ENCODE peak calls at places on chromosomes 11 and 22, in nine cellular contexts. One of them, this sample, is unnamed.

GRCh38 chr22:45521178-45521577 is 18.5 kb downstream of the FBLN1 start:
- DNase-seq in endodermal cell: no peak
- DNase-seq in SIG-M5: no peak
- DNase-seq in HuH-7: no peak
- DNase-seq in GDM1: no peak
- DNase-seq in AG04450: no peak
- DNase-seq in NCI-H774: no peak
- DNase-seq in nephron progenitor cell: no peak
- DNase-seq in activated T-helper 1 cell treated with anti-CD3 and anti-CD28 coated beads, Interleukin-2, amount 50 U/mL, for 16 hours: no peak
- DNase-seq in this sample: no peak

GRCh38 chr11:128824199-128825049 is 42.7 kb downstream of the KCNJ1 start:
- DNase-seq in nephron progenitor cell: peak
- DNase-seq in GDM1: no peak
- DNase-seq in HuH-7: no peak
- DNase-seq in AG04450: no peak
- DNase-seq in activated T-helper 1 cell treated with anti-CD3 and anti-CD28 coated beads, Interleukin-2, amount 50 U/mL, for 16 hours: no peak
- DNase-seq in SIG-M5: no peak
- DNase-seq in endodermal cell: no peak
- DNase-seq in NCI-H774: no peak
- DNase-seq in this sample: no peak

GRCh38 chr11:128902515-128903066 is 11.4 kb downstream of the KCNJ5 start:
- DNase-seq in activated T-helper 1 cell treated with anti-CD3 and anti-CD28 coated beads, Interleukin-2, amount 50 U/mL, for 16 hours: no peak
- DNase-seq in HuH-7: no peak
- DNase-seq in SIG-M5: no peak
- DNase-seq in endodermal cell: peak
- DNase-seq in AG04450: no peak
- DNase-seq in GDM1: no peak
- DNase-seq in nephron progenitor cell: no peak
- DNase-seq in NCI-H774: no peak
- DNase-seq in this sample: no peak

GRCh38 chr11:66734215-66734614 is 5.2 kb upstream of the SPTBN2 start:
- DNase-seq in SIG-M5: no peak
- DNase-seq in NCI-H774: no peak
- DNase-seq in GDM1: no peak
- DNase-seq in AG04450: no peak
- DNase-seq in nephron progenitor cell: no peak
- DNase-seq in endodermal cell: no peak
- DNase-seq in activated T-helper 1 cell treated with anti-CD3 and anti-CD28 coated beads, Interleukin-2, amount 50 U/mL, for 16 hours: no peak
- DNase-seq in HuH-7: peak
- DNase-seq in this sample: no peak

GRCh38 chr11:117642396-117642795 is 154.6 kb downstream of the DSCAML1 start:
- DNase-seq in HuH-7: no peak
- DNase-seq in NCI-H774: no peak
- DNase-seq in endodermal cell: no peak
- DNase-seq in SIG-M5: no peak
- DNase-seq in AG04450: no peak
- DNase-seq in activated T-helper 1 cell treated with anti-CD3 and anti-CD28 coated beads, Interleukin-2, amount 50 U/mL, for 16 hours: no peak
- DNase-seq in nephron progenitor cell: no peak
- DNase-seq in GDM1: no peak
- DNase-seq in this sample: no peak

GRCh38 chr11:71490044-71490730 is 36.9 kb upstream of the KRTAP5-7 start:
- DNase-seq in HuH-7: no peak
- DNase-seq in endodermal cell: no peak
- DNase-seq in nephron progenitor cell: no peak
- DNase-seq in GDM1: no peak
- DNase-seq in AG04450: no peak
- DNase-seq in activated T-helper 1 cell treated with anti-CD3 and anti-CD28 coated beads, Interleukin-2, amount 50 U/mL, for 16 hours: no peak
- DNase-seq in SIG-M5: no peak
- DNase-seq in NCI-H774: no peak
- DNase-seq in this sample: no peak

GRCh38 chr11:111376453-111376871 is 2.6 kb downstream of the POU2AF1 start:
- DNase-seq in HuH-7: no peak
- DNase-seq in AG04450: no peak
- DNase-seq in nephron progenitor cell: no peak
- DNase-seq in GDM1: no peak
- DNase-seq in endodermal cell: no peak
- DNase-seq in SIG-M5: no peak
- DNase-seq in activated T-helper 1 cell treated with anti-CD3 and anti-CD28 coated beads, Interleukin-2, amount 50 U/mL, for 16 hours: no peak
- DNase-seq in NCI-H774: no peak
- DNase-seq in this sample: no peak

GRCh38 chr11:18669629-18670162 is 28.9 kb upstream of the TMEM86A start:
- DNase-seq in GDM1: no peak
- DNase-seq in endodermal cell: peak
- DNase-seq in AG04450: no peak
- DNase-seq in NCI-H774: no peak
- DNase-seq in nephron progenitor cell: no peak
- DNase-seq in activated T-helper 1 cell treated with anti-CD3 and anti-CD28 coated beads, Interleukin-2, amount 50 U/mL, for 16 hours: no peak
- DNase-seq in SIG-M5: no peak
- DNase-seq in HuH-7: no peak
- DNase-seq in this sample: no peak

GRCh38 chr11:123771664-123772063 is 17.3 kb upstream of the OR6X1 start:
- DNase-seq in endodermal cell: no peak
- DNase-seq in HuH-7: no peak
- DNase-seq in NCI-H774: no peak
- DNase-seq in GDM1: no peak
- DNase-seq in nephron progenitor cell: no peak
- DNase-seq in activated T-helper 1 cell treated with anti-CD3 and anti-CD28 coated beads, Interleukin-2, amount 50 U/mL, for 16 hours: no peak
- DNase-seq in AG04450: no peak
- DNase-seq in SIG-M5: no peak
- DNase-seq in this sample: no peak

GRCh38 chr11:122720482-122720881 is 65.0 kb downstream of the UBASH3B start:
- DNase-seq in HuH-7: no peak
- DNase-seq in GDM1: no peak
- DNase-seq in SIG-M5: no peak
- DNase-seq in activated T-helper 1 cell treated with anti-CD3 and anti-CD28 coated beads, Interleukin-2, amount 50 U/mL, for 16 hours: no peak
- DNase-seq in AG04450: no peak
- DNase-seq in nephron progenitor cell: no peak
- DNase-seq in endodermal cell: no peak
- DNase-seq in NCI-H774: no peak
- DNase-seq in this sample: no peak

GRCh38 chr22:39408173-39408572 is 8.6 kb downstream of the TAB1 start:
- DNase-seq in GDM1: no peak
- DNase-seq in endodermal cell: no peak
- DNase-seq in HuH-7: no peak
- DNase-seq in nephron progenitor cell: no peak
- DNase-seq in NCI-H774: no peak
- DNase-seq in activated T-helper 1 cell treated with anti-CD3 and anti-CD28 coated beads, Interleukin-2, amount 50 U/mL, for 16 hours: no peak
- DNase-seq in SIG-M5: no peak
- DNase-seq in AG04450: no peak
- DNase-seq in this sample: no peak

GRCh38 chr22:20509344-20510047 is 2.1 kb downstream of the MED15 start:
- DNase-seq in nephron progenitor cell: no peak
- DNase-seq in HuH-7: peak
- DNase-seq in endodermal cell: no peak
- DNase-seq in AG04450: peak
- DNase-seq in SIG-M5: peak
- DNase-seq in GDM1: peak
- DNase-seq in NCI-H774: no peak
- DNase-seq in activated T-helper 1 cell treated with anti-CD3 and anti-CD28 coated beads, Interleukin-2, amount 50 U/mL, for 16 hours: no peak
- DNase-seq in this sample: peak

GRCh38 chr11:65065898-65066297 is 7.5 kb upstream of the NAALADL1 start:
- DNase-seq in nephron progenitor cell: no peak
- DNase-seq in endodermal cell: no peak
- DNase-seq in NCI-H774: no peak
- DNase-seq in GDM1: no peak
- DNase-seq in activated T-helper 1 cell treated with anti-CD3 and anti-CD28 coated beads, Interleukin-2, amount 50 U/mL, for 16 hours: no peak
- DNase-seq in HuH-7: no peak
- DNase-seq in AG04450: no peak
- DNase-seq in SIG-M5: no peak
- DNase-seq in this sample: no peak

GRCh38 chr11:123286761-123287160 is 91.7 kb upstream of the CLMP start:
- DNase-seq in activated T-helper 1 cell treated with anti-CD3 and anti-CD28 coated beads, Interleukin-2, amount 50 U/mL, for 16 hours: no peak
- DNase-seq in HuH-7: no peak
- DNase-seq in NCI-H774: no peak
- DNase-seq in SIG-M5: no peak
- DNase-seq in GDM1: no peak
- DNase-seq in endodermal cell: no peak
- DNase-seq in AG04450: no peak
- DNase-seq in nephron progenitor cell: no peak
- DNase-seq in this sample: no peak

GRCh38 chr11:2768471-2769408 is 68.9 kb upstream of the KCNQ1OT1 start:
- DNase-seq in endodermal cell: peak
- DNase-seq in AG04450: peak
- DNase-seq in NCI-H774: no peak
- DNase-seq in HuH-7: no peak
- DNase-seq in activated T-helper 1 cell treated with anti-CD3 and anti-CD28 coated beads, Interleukin-2, amount 50 U/mL, for 16 hours: no peak
- DNase-seq in GDM1: no peak
- DNase-seq in nephron progenitor cell: no peak
- DNase-seq in SIG-M5: no peak
- DNase-seq in this sample: no peak

GRCh38 chr11:64340671-64341335 is 799 bp downstream of the CCDC88B start:
- DNase-seq in HuH-7: no peak
- DNase-seq in activated T-helper 1 cell treated with anti-CD3 and anti-CD28 coated beads, Interleukin-2, amount 50 U/mL, for 16 hours: peak
- DNase-seq in endodermal cell: peak
- DNase-seq in GDM1: peak
- DNase-seq in AG04450: no peak
- DNase-seq in nephron progenitor cell: peak
- DNase-seq in SIG-M5: no peak
- DNase-seq in NCI-H774: no peak
- DNase-seq in this sample: peak

GRCh38 chr22:19548964-19549363 is 24.8 kb upstream of the CLDN5 start:
- DNase-seq in nephron progenitor cell: no peak
- DNase-seq in SIG-M5: no peak
- DNase-seq in HuH-7: no peak
- DNase-seq in NCI-H774: no peak
- DNase-seq in AG04450: no peak
- DNase-seq in activated T-helper 1 cell treated with anti-CD3 and anti-CD28 coated beads, Interleukin-2, amount 50 U/mL, for 16 hours: no peak
- DNase-seq in GDM1: no peak
- DNase-seq in endodermal cell: no peak
- DNase-seq in this sample: no peak

GRCh38 chr11:85750646-85751045 is 60.3 kb downstream of the SYTL2 start:
- DNase-seq in AG04450: no peak
- DNase-seq in activated T-helper 1 cell treated with anti-CD3 and anti-CD28 coated beads, Interleukin-2, amount 50 U/mL, for 16 hours: no peak
- DNase-seq in SIG-M5: no peak
- DNase-seq in GDM1: no peak
- DNase-seq in endodermal cell: no peak
- DNase-seq in HuH-7: no peak
- DNase-seq in NCI-H774: no peak
- DNase-seq in nephron progenitor cell: no peak
- DNase-seq in this sample: no peak

GRCh38 chr11:69352715-69353325 is 58.9 kb downstream of the MYEOV start:
- DNase-seq in NCI-H774: no peak
- DNase-seq in endodermal cell: peak
- DNase-seq in HuH-7: no peak
- DNase-seq in activated T-helper 1 cell treated with anti-CD3 and anti-CD28 coated beads, Interleukin-2, amount 50 U/mL, for 16 hours: no peak
- DNase-seq in SIG-M5: no peak
- DNase-seq in nephron progenitor cell: no peak
- DNase-seq in GDM1: peak
- DNase-seq in AG04450: peak
- DNase-seq in this sample: no peak

GRCh38 chr11:66116576-66117361 is 46.7 kb downstream of the PACS1 start:
- DNase-seq in nephron progenitor cell: no peak
- DNase-seq in activated T-helper 1 cell treated with anti-CD3 and anti-CD28 coated beads, Interleukin-2, amount 50 U/mL, for 16 hours: no peak
- DNase-seq in endodermal cell: peak
- DNase-seq in HuH-7: no peak
- DNase-seq in AG04450: no peak
- DNase-seq in SIG-M5: no peak
- DNase-seq in GDM1: no peak
- DNase-seq in NCI-H774: no peak
- DNase-seq in this sample: no peak

GRCh38 chr11:46987183-46987582 is 50.6 kb downstream of the CSTPP1 start:
- DNase-seq in NCI-H774: no peak
- DNase-seq in GDM1: no peak
- DNase-seq in SIG-M5: no peak
- DNase-seq in nephron progenitor cell: no peak
- DNase-seq in activated T-helper 1 cell treated with anti-CD3 and anti-CD28 coated beads, Interleukin-2, amount 50 U/mL, for 16 hours: no peak
- DNase-seq in endodermal cell: peak
- DNase-seq in AG04450: no peak
- DNase-seq in HuH-7: no peak
- DNase-seq in this sample: no peak

GRCh38 chr11:121368504-121368903 is 75.9 kb downstream of the SC5D start:
- DNase-seq in endodermal cell: no peak
- DNase-seq in AG04450: no peak
- DNase-seq in HuH-7: no peak
- DNase-seq in GDM1: no peak
- DNase-seq in SIG-M5: no peak
- DNase-seq in NCI-H774: no peak
- DNase-seq in nephron progenitor cell: no peak
- DNase-seq in activated T-helper 1 cell treated with anti-CD3 and anti-CD28 coated beads, Interleukin-2, amount 50 U/mL, for 16 hours: no peak
- DNase-seq in this sample: no peak

GRCh38 chr11:61697093-61697492 is 16.9 kb downstream of the DAGLA start:
- DNase-seq in nephron progenitor cell: no peak
- DNase-seq in HuH-7: no peak
- DNase-seq in GDM1: no peak
- DNase-seq in AG04450: no peak
- DNase-seq in activated T-helper 1 cell treated with anti-CD3 and anti-CD28 coated beads, Interleukin-2, amount 50 U/mL, for 16 hours: no peak
- DNase-seq in NCI-H774: no peak
- DNase-seq in endodermal cell: no peak
- DNase-seq in SIG-M5: no peak
- DNase-seq in this sample: no peak

GRCh38 chr11:119277660-119278059 is 39.3 kb downstream of the MCAM start:
- DNase-seq in activated T-helper 1 cell treated with anti-CD3 and anti-CD28 coated beads, Interleukin-2, amount 50 U/mL, for 16 hours: no peak
- DNase-seq in nephron progenitor cell: no peak
- DNase-seq in AG04450: no peak
- DNase-seq in NCI-H774: no peak
- DNase-seq in endodermal cell: no peak
- DNase-seq in SIG-M5: no peak
- DNase-seq in GDM1: no peak
- DNase-seq in HuH-7: no peak
- DNase-seq in this sample: no peak

GRCh38 chr22:38423512-38424503 is 31.2 kb downstream of the KCNJ4 start:
- DNase-seq in nephron progenitor cell: no peak
- DNase-seq in HuH-7: peak
- DNase-seq in NCI-H774: no peak
- DNase-seq in activated T-helper 1 cell treated with anti-CD3 and anti-CD28 coated beads, Interleukin-2, amount 50 U/mL, for 16 hours: no peak
- DNase-seq in SIG-M5: no peak
- DNase-seq in GDM1: no peak
- DNase-seq in endodermal cell: no peak
- DNase-seq in AG04450: no peak
- DNase-seq in this sample: no peak

GRCh38 chr22:49016909-49017768 is 810.5 kb downstream of the BRD1 start:
- DNase-seq in activated T-helper 1 cell treated with anti-CD3 and anti-CD28 coated beads, Interleukin-2, amount 50 U/mL, for 16 hours: no peak
- DNase-seq in NCI-H774: no peak
- DNase-seq in nephron progenitor cell: no peak
- DNase-seq in SIG-M5: no peak
- DNase-seq in AG04450: no peak
- DNase-seq in GDM1: no peak
- DNase-seq in endodermal cell: peak
- DNase-seq in HuH-7: no peak
- DNase-seq in this sample: no peak

GRCh38 chr22:30609260-30610185 is 2.5 kb downstream of the TCN2 start:
- DNase-seq in SIG-M5: peak
- DNase-seq in GDM1: peak
- DNase-seq in AG04450: peak
- DNase-seq in activated T-helper 1 cell treated with anti-CD3 and anti-CD28 coated beads, Interleukin-2, amount 50 U/mL, for 16 hours: no peak
- DNase-seq in HuH-7: no peak
- DNase-seq in nephron progenitor cell: no peak
- DNase-seq in endodermal cell: peak
- DNase-seq in NCI-H774: no peak
- DNase-seq in this sample: no peak

GRCh38 chr11:105790021-105790420 is 180.1 kb downstream of the GRIA4 start:
- DNase-seq in activated T-helper 1 cell treated with anti-CD3 and anti-CD28 coated beads, Interleukin-2, amount 50 U/mL, for 16 hours: no peak
- DNase-seq in endodermal cell: no peak
- DNase-seq in GDM1: no peak
- DNase-seq in HuH-7: no peak
- DNase-seq in SIG-M5: no peak
- DNase-seq in nephron progenitor cell: no peak
- DNase-seq in NCI-H774: no peak
- DNase-seq in AG04450: no peak
- DNase-seq in this sample: no peak

GRCh38 chr11:28792856-28793255 is 684.7 kb downstream of the METTL15 start:
- DNase-seq in GDM1: no peak
- DNase-seq in NCI-H774: no peak
- DNase-seq in endodermal cell: no peak
- DNase-seq in activated T-helper 1 cell treated with anti-CD3 and anti-CD28 coated beads, Interleukin-2, amount 50 U/mL, for 16 hours: no peak
- DNase-seq in SIG-M5: no peak
- DNase-seq in nephron progenitor cell: no peak
- DNase-seq in HuH-7: no peak
- DNase-seq in AG04450: no peak
- DNase-seq in this sample: no peak

GRCh38 chr11:27646051-27646818 is 54.0 kb downstream of the BDNF start:
- DNase-seq in NCI-H774: no peak
- DNase-seq in AG04450: no peak
- DNase-seq in SIG-M5: no peak
- DNase-seq in endodermal cell: peak
- DNase-seq in GDM1: no peak
- DNase-seq in activated T-helper 1 cell treated with anti-CD3 and anti-CD28 coated beads, Interleukin-2, amount 50 U/mL, for 16 hours: no peak
- DNase-seq in nephron progenitor cell: no peak
- DNase-seq in HuH-7: no peak
- DNase-seq in this sample: no peak

GRCh38 chr11:100687032-100687629 is at the start of gene ARHGAP42:
- DNase-seq in GDM1: no peak
- DNase-seq in AG04450: no peak
- DNase-seq in nephron progenitor cell: peak
- DNase-seq in SIG-M5: no peak
- DNase-seq in activated T-helper 1 cell treated with anti-CD3 and anti-CD28 coated beads, Interleukin-2, amount 50 U/mL, for 16 hours: no peak
- DNase-seq in HuH-7: peak
- DNase-seq in endodermal cell: peak
- DNase-seq in NCI-H774: peak
- DNase-seq in this sample: peak